ENCODE peak calls at places on chromosomes 5 and 9, in four cellular contexts. Y is mucosa of descending colon, R is ELR, O is GM18507. M is an unnamed sample.

GRCh38 chr5:149771216-149771973 is 41.3 kb downstream of the PPARGC1B start:
- DNase-seq in Y (no peak), R (no peak), O (no peak), M (no peak)

GRCh38 chr5:172740483-172741205 is 30.4 kb downstream of the DUSP1 start:
- DNase-seq in Y (no peak), R (peak), O (no peak), M (peak)

GRCh38 chr5:132268698-132269551 is 11.4 kb downstream of the PDLIM4 start:
- DNase-seq in Y (no peak), R (peak), O (no peak), M (no peak)

GRCh38 chr5:132224721-132225120 is 2.9 kb downstream of the P4HA2 start:
- DNase-seq in Y (no peak), R (no peak), O (no peak), M (no peak)

GRCh38 chr5:90326995-90327394 is 82.6 kb downstream of the CETN3 start:
- DNase-seq in Y (no peak), R (no peak), O (no peak), M (no peak)

GRCh38 chr5:126998201-126998631 is 32.1 kb downstream of the MARCHF3 start:
- DNase-seq in Y (no peak), R (peak), O (no peak), M (peak)

GRCh38 chr5:126449751-126450271 is 26.6 kb downstream of the GRAMD2B start:
- DNase-seq in Y (no peak), R (peak), O (no peak), M (peak)

GRCh38 chr5:38589629-38590028 is 33.2 kb upstream of the LIFR start:
- DNase-seq in Y (no peak), R (no peak), O (no peak), M (no peak)

GRCh38 chr5:23013395-23013994 is 160.4 kb upstream of the CDH12 start:
- DNase-seq in Y (no peak), R (no peak), O (no peak), M (no peak)

GRCh38 chr9:120937127-120937526 is 10.5 kb upstream of the TRAF1 start:
- DNase-seq in Y (no peak), R (no peak), O (no peak), M (no peak)

GRCh38 chr9:99373912-99374311 is 151.8 kb downstream of the SEC61B start:
- DNase-seq in Y (no peak), R (no peak), O (no peak), M (no peak)

M was measured in dermis blood vessel endothelial cell.